ENCODE peak calls at places on chromosomes 16 and 17, in nine cellular contexts. H, F, B, M, X, D, J, C and O are unnamed samples. For H3K4me1, the result is how much of the 10 kb centered on the place peaks cover.

GRCh38 chr17:72184805-72185204 is 64.0 kb downstream of the SOX9 start:
- DNase-seq in J (no peak), B (no peak), X (no peak), F (no peak), C (no peak), H (no peak), M (no peak), D (no peak), O (no peak)

GRCh38 chr16:4057439-4057877 is 58.8 kb downstream of the ADCY9 start:
- DNase-seq in M (no peak), X (no peak), H (no peak), B (no peak), F (no peak), J (no peak), D (no peak), C (no peak), O (peak)

GRCh38 chr16:29820730-29821662 is 734 bp downstream of the MVP start:
- DNase-seq in C (no peak), M (peak), H (peak), B (no peak), D (peak), F (peak), J (no peak), X (peak), O (peak)

GRCh38 chr16:6684076-6684673 is 648.5 kb upstream of the RBFOX1 start:
- DNase-seq in D (no peak), H (no peak), M (no peak), J (no peak), B (peak), C (no peak), F (no peak), X (no peak), O (no peak)

GRCh38 chr17:55964191-55964590 is 189.1 kb upstream of the ANKFN1 start:
- DNase-seq in B (no peak), J (no peak), M (no peak), C (no peak), X (no peak), F (no peak), H (no peak), D (no peak), O (no peak)

GRCh38 chr16:31403590-31404352 is 10.6 kb downstream of the ITGAD start:
- DNase-seq in M (no peak), H (no peak), X (no peak), F (no peak), D (no peak), J (no peak), B (no peak), C (no peak), O (no peak)

GRCh38 chr16:85452364-85453178 is 160.6 kb upstream of the GSE1 start:
- DNase-seq in D (no peak), M (no peak), B (no peak), X (no peak), F (no peak), H (no peak), J (no peak), C (no peak), O (no peak)

GRCh38 chr17:496761-497586 is 144.4 kb upstream of the RPH3AL start:
- DNase-seq in J (no peak), D (no peak), F (no peak), X (no peak), B (no peak), H (no peak), C (no peak), M (no peak), O (no peak)

GRCh38 chr17:360141-360705 is 7.6 kb upstream of the RPH3AL start:
- DNase-seq in C (no peak), H (no peak), M (peak), J (no peak), B (no peak), D (no peak), X (peak), F (no peak), O (no peak)

GRCh38 chr17:28532063-28532960 is 20.1 kb downstream of the UNC119 start:
- DNase-seq in F (no peak), M (no peak), C (no peak), B (no peak), H (no peak), D (no peak), J (no peak), X (no peak), O (no peak)

GRCh38 chr16:89450537-89450936 is 39.8 kb downstream of the ANKRD11 start:
- DNase-seq in M (no peak), H (no peak), C (no peak), B (no peak), J (no peak), D (no peak), X (no peak), F (no peak), O (no peak)

GRCh38 chr16:89455178-89455577 is 35.2 kb downstream of the ANKRD11 start:
- DNase-seq in J (no peak), D (no peak), M (no peak), C (no peak), F (peak), H (no peak), B (no peak), X (no peak), O (no peak)

GRCh38 chr16:89453662-89454321 is 36.6 kb downstream of the ANKRD11 start:
- DNase-seq in X (no peak), B (no peak), M (no peak), F (no peak), C (peak), J (no peak), D (no peak), H (no peak), O (peak)

GRCh38 chr16:89452241-89452640 is 38.1 kb downstream of the ANKRD11 start:
- DNase-seq in J (no peak), D (no peak), X (no peak), C (no peak), B (no peak), F (no peak), H (no peak), M (no peak), O (no peak)

DNA sequence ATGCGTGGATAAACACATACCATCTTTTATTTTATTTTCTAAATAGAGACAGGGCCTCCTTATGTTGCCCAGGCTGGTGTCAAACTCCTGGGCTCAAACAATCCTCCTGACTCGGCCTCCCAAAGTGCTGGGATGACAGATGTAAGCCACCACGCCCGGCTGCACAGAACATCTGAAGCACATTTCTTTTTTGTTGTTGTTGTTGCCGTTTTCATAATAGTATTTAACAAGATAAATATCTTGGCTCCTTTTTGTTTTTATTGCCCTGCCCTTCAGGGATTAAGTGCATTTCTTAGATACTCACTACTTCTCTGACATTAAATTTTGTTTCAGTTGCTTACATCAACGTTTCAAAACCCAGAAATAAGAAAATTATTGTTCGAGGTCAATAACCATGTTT is 37.4 kb downstream of the ANKRD11 start:
- DNase-seq in H (no peak), F (no peak), J (no peak), M (no peak), D (no peak), C (no peak), X (no peak), B (no peak), O (peak)
- H3K4me1 ChIP-seq in H (half or more), F (under half), J (under half), M (under half), D (under half), C (half or more), X (under half), B (under half), O (under half)

DNA sequence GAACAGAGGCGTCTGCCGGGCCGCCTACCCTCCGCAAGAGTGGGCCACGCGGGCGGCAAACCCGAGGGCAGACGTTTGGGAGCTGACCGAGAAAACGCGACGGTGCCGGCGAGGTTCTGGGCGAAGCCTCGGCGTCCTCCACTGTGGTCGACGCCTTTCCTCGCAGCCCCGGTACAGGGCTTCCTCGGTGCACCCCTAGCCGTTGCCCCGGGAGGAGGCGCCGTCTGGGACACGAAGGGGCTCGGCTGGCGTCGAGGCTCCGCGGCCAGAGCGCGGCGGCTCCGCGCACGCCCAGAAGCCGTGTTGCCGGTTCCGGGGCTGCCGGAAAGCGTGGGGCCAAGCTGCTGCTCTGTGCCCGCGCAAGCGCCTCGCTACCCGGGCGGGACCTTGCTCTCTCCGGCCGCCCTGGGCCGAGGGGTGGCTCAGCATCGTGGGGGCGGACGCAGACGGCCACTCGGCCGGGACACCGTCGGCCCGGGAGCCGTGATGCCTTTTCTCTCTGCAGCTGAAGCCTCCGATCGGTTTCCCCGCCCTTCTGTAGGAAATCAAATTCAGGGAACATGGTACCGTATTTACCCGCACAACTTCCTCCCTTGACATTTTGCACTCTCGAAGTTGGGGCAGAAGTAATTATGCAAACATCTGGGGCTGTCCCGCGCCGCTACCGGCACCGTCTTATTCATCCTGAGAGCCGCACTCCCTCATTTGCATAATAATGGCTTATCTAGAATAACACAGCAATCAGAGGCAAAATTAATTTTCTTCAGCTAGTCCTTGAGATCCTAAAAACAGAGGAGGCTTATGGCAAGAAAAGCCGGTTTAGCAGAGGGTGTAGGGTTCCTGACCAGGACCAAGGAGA is 7.3 kb upstream of the CBX8 start:
- DNase-seq in C (no peak), F (no peak), B (no peak), D (peak), X (no peak), J (no peak), H (no peak), M (no peak), O (no peak)
- H3K4me1 ChIP-seq in C (under half), F (under half), B (under half), D (under half), X (under half), J (under half), H (half or more), M (under half), O (under half)

GRCh38 chr16:350203-350602 is 2.3 kb downstream of the AXIN1 start:
- DNase-seq in H (no peak), M (no peak), F (no peak), C (no peak), B (no peak), D (no peak), J (no peak), X (no peak), O (no peak)

GRCh38 chr16:347203-347602 is 5.3 kb downstream of the AXIN1 start:
- DNase-seq in J (no peak), C (no peak), F (no peak), B (no peak), H (no peak), M (no peak), X (no peak), D (no peak), O (no peak)

GRCh38 chr16:345686-346231 is 6.8 kb downstream of the AXIN1 start:
- DNase-seq in D (no peak), F (no peak), B (no peak), C (no peak), M (no peak), H (no peak), J (no peak), X (no peak), O (no peak)

GRCh38 chr16:349211-349610 is 3.3 kb downstream of the AXIN1 start:
- DNase-seq in B (no peak), M (no peak), J (no peak), C (no peak), D (no peak), H (no peak), X (no peak), F (no peak), O (no peak)

DNA sequence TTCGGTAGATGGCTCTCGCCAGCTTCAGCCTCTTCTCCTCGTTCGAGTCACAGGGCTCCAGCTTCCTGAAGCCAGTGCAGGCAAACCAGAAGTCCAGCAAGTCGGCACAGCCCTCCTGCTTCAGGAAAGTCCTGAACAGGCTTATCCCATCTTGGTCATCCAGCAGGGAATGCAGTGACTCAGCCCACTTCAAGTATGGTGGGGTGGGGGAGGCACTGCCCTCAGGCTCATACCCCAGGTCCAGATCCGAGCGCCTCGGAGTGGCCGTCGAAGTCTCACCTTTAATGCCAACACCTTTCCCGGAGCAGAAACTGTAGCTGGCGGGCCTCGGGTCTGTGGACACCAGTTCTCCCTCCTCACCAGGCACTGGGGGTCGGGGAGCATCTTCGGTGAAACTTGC is 5.9 kb downstream of the AXIN1 start:
- DNase-seq in F (no peak), J (no peak), M (no peak), D (no peak), X (no peak), C (no peak), H (no peak), B (no peak), O (no peak)
- H3K4me1 ChIP-seq in F (under half), J (under half), M (under half), D (under half), X (under half), C (under half), H (half or more), B (under half), O (under half)

GRCh38 chr16:86634290-86634689 is 55.9 kb downstream of the FOXL1 start:
- DNase-seq in C (no peak), F (no peak), D (no peak), M (no peak), J (no peak), H (no peak), X (no peak), B (no peak), O (no peak)

GRCh38 chr16:86632944-86633343 is 54.6 kb downstream of the FOXL1 start:
- DNase-seq in F (no peak), J (no peak), X (no peak), M (no peak), B (no peak), D (no peak), C (no peak), H (no peak), O (no peak)

GRCh38 chr16:86631441-86631840 is 53.1 kb downstream of the FOXL1 start:
- DNase-seq in F (no peak), J (no peak), X (no peak), C (no peak), D (no peak), M (peak), H (no peak), B (no peak), O (peak)

GRCh38 chr16:86630471-86630870 is 52.1 kb downstream of the FOXL1 start:
- DNase-seq in H (no peak), B (no peak), D (no peak), J (no peak), M (peak), X (no peak), C (peak), F (no peak), O (no peak)

DNA sequence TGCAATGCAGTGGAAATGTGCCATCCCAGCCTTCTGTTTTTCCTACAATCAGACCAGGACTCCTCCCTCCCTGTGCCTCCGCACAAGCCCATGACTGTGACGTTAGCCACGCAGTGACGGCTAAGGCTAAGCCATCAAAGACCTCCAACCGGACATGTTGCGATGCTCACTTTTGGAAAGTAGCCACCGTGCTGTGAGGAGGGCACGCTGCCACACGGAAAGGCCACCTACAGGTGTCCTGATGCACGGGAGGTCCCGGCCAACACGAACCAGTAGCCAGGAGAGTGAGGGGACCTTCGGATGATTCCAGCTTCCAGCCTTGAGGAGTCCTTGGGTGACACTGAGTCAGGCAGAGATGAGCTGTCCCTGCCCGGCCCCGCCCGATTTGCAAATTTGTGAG is 53.9 kb downstream of the FOXL1 start:
- DNase-seq in B (no peak), C (no peak), D (no peak), M (peak), H (no peak), J (no peak), F (no peak), X (no peak), O (no peak)
- H3K4me1 ChIP-seq in B (under half), C (under half), D (under half), M (under half), H (under half), J (under half), F (under half), X (under half), O (under half)

GRCh38 chr16:47470810-47471209 is 9.7 kb downstream of the PHKB start:
- DNase-seq in C (no peak), H (no peak), F (no peak), M (no peak), X (no peak), J (no peak), B (no peak), D (no peak), O (no peak)

GRCh38 chr16:47465919-47466630 is 4.9 kb downstream of the PHKB start:
- DNase-seq in J (no peak), C (no peak), H (no peak), B (no peak), X (no peak), F (no peak), D (no peak), M (no peak), O (no peak)

GRCh38 chr16:47467501-47467900 is 6.4 kb downstream of the PHKB start:
- DNase-seq in H (no peak), B (no peak), J (no peak), X (no peak), D (no peak), F (no peak), M (no peak), C (no peak), O (no peak)

GRCh38 chr16:47470211-47470610 is 9.1 kb downstream of the PHKB start:
- DNase-seq in B (no peak), J (no peak), H (no peak), X (no peak), D (no peak), F (no peak), C (no peak), M (no peak), O (no peak)

DNA sequence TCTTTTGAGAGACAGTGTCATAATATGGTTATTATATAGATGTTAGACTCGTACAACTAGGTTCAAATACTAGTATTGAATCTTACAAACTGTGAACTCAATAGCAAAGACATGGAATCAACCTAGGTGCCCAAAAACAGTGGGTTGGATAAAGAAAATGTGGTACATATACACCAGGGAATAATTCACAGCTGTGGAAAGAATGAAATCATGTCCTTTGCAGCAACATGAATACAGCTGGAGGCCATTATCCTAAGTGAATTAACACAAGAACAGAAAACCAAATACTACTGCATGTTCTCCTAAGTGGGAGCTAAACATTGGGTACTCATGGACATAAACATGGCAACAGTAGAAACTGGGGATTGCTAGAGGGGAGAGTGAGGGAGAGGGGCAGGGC is 8.1 kb downstream of the PHKB start:
- DNase-seq in F (no peak), J (no peak), H (no peak), X (no peak), C (no peak), M (no peak), D (no peak), B (no peak), O (no peak)
- H3K4me1 ChIP-seq in F (under half), J (under half), H (under half), X (under half), C (under half), M (under half), D (under half), B (under half), O (under half)